ENCODE peak calls at places on chromosomes 16 and 17, in ten cellular contexts. H is K562, E is A549, Z is hepatocyte, Y is body of pancreas, I is MM.1S, M is uterus, T is stomach, W is mammary epithelial cell, F is GM23338. G is an unnamed sample.
A peak's percentile ranks its signal among the peaks of the same experiment; 100 is the strongest.

GRCh38 chr17:65181237-65182061 is 44.3 kb downstream of the RGS9 start:
- DNase-seq in H (no peak), E (no peak), Z (no peak), Y (no peak), I (peak; percentile 57), M (no peak), T (no peak), W (no peak), F (no peak), G (no peak)

GRCh38 chr17:17877548-17878358 is 41.0 kb upstream of the SREBF1 start:
- DNase-seq in H (no peak), E (no peak), Z (peak; percentile 85), Y (peak; percentile 90), I (no peak), M (peak; percentile 82), T (peak; percentile 89), W (no peak), F (peak; percentile 59), G (peak; percentile 73)

GRCh38 chr16:2196162-2196980 is at the start of gene CASKIN1:
- DNase-seq in H (peak; percentile 88), E (no peak), Z (peak; percentile 69), Y (no peak), I (no peak), M (no peak), T (no peak), W (no peak), F (peak; percentile 69), G (peak; percentile 52)

GRCh38 chr16:85593503-85594195 is 19.5 kb upstream of the GSE1 start:
- DNase-seq in H (no peak), E (no peak), Z (no peak), Y (no peak), I (no peak), M (no peak), T (no peak), W (no peak), F (no peak), G (peak; percentile 60)

GRCh38 chr16:28609631-28610594 is at the start of gene SULT1A1:
- DNase-seq in H (peak; percentile 53), E (no peak), Z (peak; percentile 62), Y (peak; percentile 89), I (no peak), M (peak; percentile 31), T (peak; percentile 92), W (peak; percentile 37), F (peak; percentile 33), G (peak; percentile 33)

GRCh38 chr16:9302102-9302501 is 210.7 kb downstream of the HAPSTR1 start:
- DNase-seq in H (no peak), E (no peak), Z (no peak), Y (peak; percentile 82), I (no peak), M (no peak), T (no peak), W (no peak), F (no peak), G (no peak)

GRCh38 chr16:46900464-46901235 is 16.5 kb downstream of the GPT2 start:
- DNase-seq in H (no peak), E (no peak), Z (no peak), Y (no peak), I (no peak), M (no peak), T (no peak), W (no peak), F (no peak), G (no peak)

GRCh38 chr17:69779378-69780214 is 295.4 kb upstream of the KCNJ16 start:
- DNase-seq in H (no peak), E (peak; percentile 87), Z (no peak), Y (no peak), I (no peak), M (no peak), T (no peak), W (no peak), F (no peak), G (no peak)

GRCh38 chr17:17146791-17147406 is 59.2 kb downstream of the PLD6 start:
- DNase-seq in H (no peak), E (peak; percentile 66), Z (peak; percentile 34), Y (peak; percentile 36), I (peak; percentile 14), M (peak; percentile 32), T (no peak), W (no peak), F (peak; percentile 72), G (peak; percentile 18)

GRCh38 chr17:79728169-79728907 is 2.4 kb upstream of the ENPP7 start:
- DNase-seq in H (peak; percentile 97), E (peak; percentile 95), Z (peak; percentile 92), Y (peak; percentile 86), I (peak; percentile 79), M (peak; percentile 82), T (peak; percentile 88), W (peak; percentile 81), F (peak; percentile 95), G (peak; percentile 93)

GRCh38 chr16:80931985-80932720 is 74.5 kb downstream of the CMC2 start:
- DNase-seq in H (no peak), E (peak; percentile 71), Z (peak; percentile 74), Y (peak; percentile 71), I (no peak), M (peak; percentile 90), T (peak; percentile 59), W (peak; percentile 12), F (peak; percentile 74), G (peak; percentile 48)

GRCh38 chr17:15392326-15392739 is 50.9 kb upstream of the TEKT3 start:
- DNase-seq in H (no peak), E (peak; percentile 15), Z (no peak), Y (no peak), I (no peak), M (peak; percentile 31), T (no peak), W (peak; percentile 96), F (no peak), G (no peak)

GRCh38 chr17:2011421-2012371 is 13.4 kb downstream of the RTN4RL1 start:
- DNase-seq in H (no peak), E (no peak), Z (no peak), Y (peak; percentile 77), I (no peak), M (no peak), T (peak; percentile 73), W (peak; percentile 51), F (peak; percentile 64), G (peak; percentile 73)

GRCh38 chr17:3639981-3640596 is 3.5 kb downstream of the CTNS start:
- DNase-seq in H (peak; percentile 58), E (no peak), Z (no peak), Y (peak; percentile 77), I (peak; percentile 11), M (no peak), T (peak; percentile 43), W (no peak), F (no peak), G (no peak)

GRCh38 chr17:32878211-32878610 is 1.3 kb upstream of the MYO1D start:
- DNase-seq in H (no peak), E (no peak), Z (no peak), Y (peak; percentile 44), I (no peak), M (peak; percentile 34), T (peak; percentile 29), W (peak; percentile 37), F (no peak), G (no peak)

GRCh38 chr17:80279895-80280294 is 19.2 kb downstream of the RNF213 start:
- DNase-seq in H (no peak), E (no peak), Z (peak; percentile 59), Y (peak; percentile 40), I (no peak), M (peak; percentile 84), T (no peak), W (peak; percentile 80), F (no peak), G (peak; percentile 37)

DNA sequence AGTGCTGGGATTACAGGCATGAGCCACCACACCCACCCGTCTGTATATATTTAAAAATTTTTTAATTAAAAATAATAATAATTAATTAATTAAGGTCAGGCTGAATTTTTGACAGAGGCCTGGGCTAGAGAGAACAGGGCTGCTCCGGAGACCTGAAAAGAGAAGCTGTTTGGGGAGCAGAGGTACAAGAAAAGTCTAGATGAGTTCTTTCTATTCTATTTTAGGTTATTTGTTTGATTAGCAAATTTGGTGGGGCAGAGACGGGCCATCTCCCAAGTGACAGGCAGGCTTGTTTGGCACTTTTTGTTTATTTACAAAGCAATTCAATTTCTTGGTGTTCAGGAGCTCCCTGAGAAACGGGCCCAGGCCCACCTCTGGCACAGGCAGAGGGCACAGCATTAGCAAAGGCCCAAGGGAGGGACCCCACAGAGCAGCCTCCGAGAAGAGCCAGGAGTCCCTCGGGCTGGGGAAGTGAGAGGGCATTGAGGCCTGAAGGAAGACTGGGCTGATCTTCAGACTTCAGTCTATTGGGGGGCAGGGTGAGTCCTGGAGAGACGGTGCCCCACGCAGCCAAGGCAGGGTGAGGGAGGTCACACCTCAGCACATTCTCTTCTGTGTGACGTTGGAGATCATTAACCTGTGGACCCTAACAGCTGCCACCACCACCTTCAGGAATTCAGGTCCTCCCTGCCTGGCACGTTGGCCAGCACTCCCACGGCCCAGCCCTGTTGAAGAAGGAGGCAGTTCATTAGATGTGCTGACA is 10.8 kb upstream of the RIPOR1 start:
- DNase-seq in H (no peak), E (no peak), Z (no peak), Y (no peak), I (no peak), M (no peak), T (no peak), W (no peak), F (no peak), G (no peak)
- H3K4me1 ChIP-seq in H (peaks cover 10% of the 10 kb centered on the region), E (peaks cover 37% of the 10 kb centered on the region), Z (peaks cover 4% of the 10 kb centered on the region), Y (peaks cover 16% of the 10 kb centered on the region), I (peaks cover 7% of the 10 kb centered on the region), M (no peaks in the 10 kb centered on the region), T (no peaks in the 10 kb centered on the region), W (peaks cover 10% of the 10 kb centered on the region), F (no peaks in the 10 kb centered on the region), G (no peaks in the 10 kb centered on the region)

GRCh38 chr16:19031738-19032137 is 35.7 kb upstream of the COQ7 start:
- DNase-seq in H (no peak), E (no peak), Z (no peak), Y (no peak), I (no peak), M (no peak), T (no peak), W (no peak), F (no peak), G (no peak)

GRCh38 chr16:19029980-19030379 is 37.4 kb upstream of the COQ7 start:
- DNase-seq in H (no peak), E (no peak), Z (no peak), Y (no peak), I (no peak), M (no peak), T (no peak), W (no peak), F (no peak), G (no peak)

GRCh38 chr16:19033761-19034160 is 33.7 kb upstream of the COQ7 start:
- DNase-seq in H (no peak), E (no peak), Z (no peak), Y (no peak), I (no peak), M (no peak), T (no peak), W (no peak), F (no peak), G (no peak)
- H3K4me3 ChIP-seq in H (no peak overlapping the region), E (no peak overlapping the region), Z (no peak overlapping the region), Y (no peak overlapping the region), I (no peak overlapping the region), M (no peak overlapping the region), T (no peak overlapping the region), W (no peak overlapping the region), F (no peak overlapping the region), G (no peak overlapping the region)

GRCh38 chr16:23155445-23156049 is 6.3 kb upstream of the USP31 start:
- DNase-seq in H (no peak), E (peak; percentile 41), Z (peak; percentile 25), Y (peak; percentile 69), I (no peak), M (no peak), T (peak; percentile 44), W (no peak), F (peak; percentile 54), G (peak; percentile 44)
- TF ChIP-seq CTCF in H (peak; percentile 54), E (peak; percentile 47), Z (peak; percentile 34), Y (peak; percentile 7), I (no peak), M (peak; percentile 28), T (no peak), W (peak; percentile 10), F (peak; percentile 73), G (peak; percentile 70)

GRCh38 chr16:53098526-53099317 is 43.9 kb downstream of the CHD9 start:
- DNase-seq in H (peak; percentile 35), E (peak; percentile 76), Z (peak; percentile 81), Y (peak; percentile 64), I (peak; percentile 74), M (peak; percentile 93), T (peak; percentile 76), W (peak; percentile 79), F (peak; percentile 55), G (peak; percentile 90)
- H3K4me1 ChIP-seq in H (peaks cover 36% of the 10 kb centered on the region), E (peaks cover 57% of the 10 kb centered on the region), Z (peaks cover 32% of the 10 kb centered on the region), Y (peaks cover 30% of the 10 kb centered on the region), I (peaks cover 32% of the 10 kb centered on the region), M (peaks cover 21% of the 10 kb centered on the region), T (peaks cover 38% of the 10 kb centered on the region), W (peaks cover 34% of the 10 kb centered on the region), F (peaks cover 37% of the 10 kb centered on the region), G (peaks cover 57% of the 10 kb centered on the region)